ENCODE peak calls at places on chromosomes 1 and 21, in nine cellular contexts. One of them, this sample, is unnamed.

GRCh38 chr1:203937678-203938330 is 76.4 kb downstream of the SNRPE start:
- DNase-seq in fibroblast of lung: peak; percentile 19
- DNase-seq in lung: no peak
- DNase-seq in uterus: no peak
- DNase-seq in left lung: no peak
- DNase-seq in cardiac muscle cell: no peak
- DNase-seq in K562: no peak
- DNase-seq in tibial artery: no peak
- DNase-seq in HL-60: peak; percentile 29
- DNase-seq in this sample: no peak

GRCh38 chr21:38768385-38769071 is 37.2 kb upstream of the ETS2 start:
- DNase-seq in fibroblast of lung: peak; percentile 99
- DNase-seq in lung: no peak
- DNase-seq in uterus: no peak
- DNase-seq in left lung: no peak
- DNase-seq in cardiac muscle cell: peak; percentile 79
- DNase-seq in K562: peak; percentile 24
- DNase-seq in tibial artery: no peak
- DNase-seq in HL-60: no peak
- DNase-seq in this sample: peak; percentile 23

GRCh38 chr1:200108659-200109058 is 81.1 kb downstream of the NR5A2 start:
- DNase-seq in fibroblast of lung: no peak
- DNase-seq in lung: no peak
- DNase-seq in uterus: no peak
- DNase-seq in left lung: no peak
- DNase-seq in cardiac muscle cell: no peak
- DNase-seq in K562: no peak
- DNase-seq in tibial artery: no peak
- DNase-seq in HL-60: no peak
- DNase-seq in this sample: no peak

GRCh38 chr1:233362743-233363142 is 35.2 kb downstream of the MAP3K21 start:
- DNase-seq in fibroblast of lung: no peak
- DNase-seq in lung: no peak
- DNase-seq in uterus: no peak
- DNase-seq in left lung: no peak
- DNase-seq in cardiac muscle cell: no peak
- DNase-seq in K562: no peak
- DNase-seq in tibial artery: no peak
- DNase-seq in HL-60: no peak
- DNase-seq in this sample: no peak

GRCh38 chr1:200040516-200041138 is 13.1 kb downstream of the NR5A2 start:
- DNase-seq in fibroblast of lung: peak; percentile 30
- DNase-seq in lung: no peak
- DNase-seq in uterus: peak; percentile 40
- DNase-seq in left lung: no peak
- DNase-seq in cardiac muscle cell: peak; percentile 35
- DNase-seq in K562: no peak
- DNase-seq in tibial artery: no peak
- DNase-seq in HL-60: no peak
- DNase-seq in this sample: no peak

GRCh38 chr21:35026617-35027557 is 22.2 kb downstream of the RUNX1 start:
- DNase-seq in fibroblast of lung: peak; percentile 64
- DNase-seq in lung: peak; percentile 67
- DNase-seq in uterus: no peak
- DNase-seq in left lung: peak; percentile 76
- DNase-seq in cardiac muscle cell: peak; percentile 88
- DNase-seq in K562: peak; percentile 84
- DNase-seq in tibial artery: peak; percentile 59
- DNase-seq in HL-60: peak; percentile 71
- DNase-seq in this sample: peak; percentile 88

GRCh38 chr1:178776553-178776952 is 51.5 kb downstream of the RALGPS2 start:
- DNase-seq in fibroblast of lung: no peak
- DNase-seq in lung: no peak
- DNase-seq in uterus: no peak
- DNase-seq in left lung: no peak
- DNase-seq in cardiac muscle cell: no peak
- DNase-seq in K562: no peak
- DNase-seq in tibial artery: no peak
- DNase-seq in HL-60: no peak
- DNase-seq in this sample: no peak

GRCh38 chr1:51960262-51960661 is 30.2 kb downstream of the RAB3B start:
- DNase-seq in fibroblast of lung: no peak
- DNase-seq in lung: no peak
- DNase-seq in uterus: no peak
- DNase-seq in left lung: no peak
- DNase-seq in cardiac muscle cell: no peak
- DNase-seq in K562: no peak
- DNase-seq in tibial artery: no peak
- DNase-seq in HL-60: peak; percentile 4
- DNase-seq in this sample: no peak

GRCh38 chr1:95850798-95851197 is 616.8 kb downstream of the RWDD3 start:
- DNase-seq in fibroblast of lung: no peak
- DNase-seq in lung: no peak
- DNase-seq in uterus: no peak
- DNase-seq in left lung: no peak
- DNase-seq in cardiac muscle cell: no peak
- DNase-seq in K562: no peak
- DNase-seq in tibial artery: no peak
- DNase-seq in HL-60: no peak
- DNase-seq in this sample: no peak

GRCh38 chr1:34858901-34859441 is 578 bp downstream of the SMIM12 start:
- DNase-seq in fibroblast of lung: peak; percentile 45
- DNase-seq in lung: peak; percentile 33
- DNase-seq in uterus: no peak
- DNase-seq in left lung: no peak
- DNase-seq in cardiac muscle cell: peak; percentile 56
- DNase-seq in K562: peak; percentile 34
- DNase-seq in tibial artery: peak; percentile 25
- DNase-seq in HL-60: no peak
- DNase-seq in this sample: peak; percentile 41

GRCh38 chr1:71083271-71083670 is 2.4 kb upstream of the ZRANB2 start:
- DNase-seq in fibroblast of lung: peak; percentile 6
- DNase-seq in lung: no peak
- DNase-seq in uterus: no peak
- DNase-seq in left lung: no peak
- DNase-seq in cardiac muscle cell: peak; percentile 67
- DNase-seq in K562: no peak
- DNase-seq in tibial artery: no peak
- DNase-seq in HL-60: no peak
- DNase-seq in this sample: no peak

GRCh38 chr1:116254776-116255175 is 118.3 kb upstream of the ATP1A1 start:
- DNase-seq in fibroblast of lung: no peak
- DNase-seq in lung: no peak
- DNase-seq in uterus: no peak
- DNase-seq in left lung: no peak
- DNase-seq in cardiac muscle cell: peak; percentile 16
- DNase-seq in K562: no peak
- DNase-seq in tibial artery: no peak
- DNase-seq in HL-60: no peak
- DNase-seq in this sample: no peak

GRCh38 chr1:151290709-151291303 is 8.7 kb downstream of the ZNF687 start:
- DNase-seq in fibroblast of lung: no peak
- DNase-seq in lung: no peak
- DNase-seq in uterus: no peak
- DNase-seq in left lung: no peak
- DNase-seq in cardiac muscle cell: no peak
- DNase-seq in K562: no peak
- DNase-seq in tibial artery: no peak
- DNase-seq in HL-60: no peak
- DNase-seq in this sample: no peak

GRCh38 chr1:54663723-54664122 is 22.1 kb downstream of the MROH7 start:
- DNase-seq in fibroblast of lung: no peak
- DNase-seq in lung: no peak
- DNase-seq in uterus: no peak
- DNase-seq in left lung: no peak
- DNase-seq in cardiac muscle cell: no peak
- DNase-seq in K562: no peak
- DNase-seq in tibial artery: no peak
- DNase-seq in HL-60: no peak
- DNase-seq in this sample: no peak

GRCh38 chr1:1914101-1914811 is 804 bp upstream of the CALML6 start:
- DNase-seq in fibroblast of lung: no peak
- DNase-seq in lung: no peak
- DNase-seq in uterus: peak; percentile 14
- DNase-seq in left lung: no peak
- DNase-seq in cardiac muscle cell: no peak
- DNase-seq in K562: no peak
- DNase-seq in tibial artery: no peak
- DNase-seq in HL-60: no peak
- DNase-seq in this sample: no peak

GRCh38 chr1:153888518-153888917 is 34.3 kb downstream of the GATAD2B start:
- DNase-seq in fibroblast of lung: peak; percentile 20
- DNase-seq in lung: no peak
- DNase-seq in uterus: no peak
- DNase-seq in left lung: no peak
- DNase-seq in cardiac muscle cell: peak; percentile 52
- DNase-seq in K562: no peak
- DNase-seq in tibial artery: no peak
- DNase-seq in HL-60: no peak
- DNase-seq in this sample: no peak

GRCh38 chr1:97212671-97213070 is 491.1 kb downstream of the PTBP2 start:
- DNase-seq in fibroblast of lung: no peak
- DNase-seq in lung: no peak
- DNase-seq in uterus: no peak
- DNase-seq in left lung: no peak
- DNase-seq in cardiac muscle cell: no peak
- DNase-seq in K562: no peak
- DNase-seq in tibial artery: no peak
- DNase-seq in HL-60: no peak
- DNase-seq in this sample: no peak

GRCh38 chr1:41727749-41728115 is 191.0 kb downstream of the HIVEP3 start:
- DNase-seq in fibroblast of lung: no peak
- DNase-seq in lung: no peak
- DNase-seq in uterus: no peak
- DNase-seq in left lung: no peak
- DNase-seq in cardiac muscle cell: no peak
- DNase-seq in K562: no peak
- DNase-seq in tibial artery: no peak
- DNase-seq in HL-60: no peak
- DNase-seq in this sample: no peak
- H3K27ac ChIP-seq in fibroblast of lung: no peak overlapping the region
- H3K27ac ChIP-seq in lung: peak overlapping the region; percentile 61
- H3K27ac ChIP-seq in uterus: no peak overlapping the region
- H3K27ac ChIP-seq in left lung: peak overlapping the region; percentile 90
- H3K27ac ChIP-seq in cardiac muscle cell: no peak overlapping the region
- H3K27ac ChIP-seq in K562: no peak overlapping the region
- H3K27ac ChIP-seq in tibial artery: no peak overlapping the region
- H3K27ac ChIP-seq in HL-60: peak overlapping the region; percentile 83
- H3K27ac ChIP-seq in this sample: no peak overlapping the region

GRCh38 chr1:202237052-202237451 is 43.5 kb downstream of the LGR6 start:
- DNase-seq in fibroblast of lung: peak; percentile 22
- DNase-seq in lung: no peak
- DNase-seq in uterus: no peak
- DNase-seq in left lung: no peak
- DNase-seq in cardiac muscle cell: peak; percentile 36
- DNase-seq in K562: peak; percentile 85
- DNase-seq in tibial artery: peak; percentile 21
- DNase-seq in HL-60: peak; percentile 14
- DNase-seq in this sample: no peak
- TF ChIP-seq CTCF in fibroblast of lung: peak; percentile 66
- TF ChIP-seq CTCF in lung: no peak
- TF ChIP-seq CTCF in uterus: no peak
- TF ChIP-seq CTCF in left lung: no peak
- TF ChIP-seq CTCF in cardiac muscle cell: peak; percentile 60
- TF ChIP-seq CTCF in K562: peak; percentile 97
- TF ChIP-seq CTCF in tibial artery: peak; percentile 53
- TF ChIP-seq CTCF in HL-60: peak; percentile 52
- TF ChIP-seq CTCF in this sample: no peak

GRCh38 chr1:92487078-92487605 is 417 bp upstream of the GFI1 start:
- DNase-seq in fibroblast of lung: no peak
- DNase-seq in lung: no peak
- DNase-seq in uterus: no peak
- DNase-seq in left lung: no peak
- DNase-seq in cardiac muscle cell: no peak
- DNase-seq in K562: no peak
- DNase-seq in tibial artery: no peak
- DNase-seq in HL-60: no peak
- DNase-seq in this sample: no peak
- H3K4me3 ChIP-seq in fibroblast of lung: no peak overlapping the region
- H3K4me3 ChIP-seq in lung: no peak overlapping the region
- H3K4me3 ChIP-seq in uterus: no peak overlapping the region
- H3K4me3 ChIP-seq in left lung: peak overlapping the region; percentile 60
- H3K4me3 ChIP-seq in cardiac muscle cell: peak overlapping the region; percentile 23
- H3K4me3 ChIP-seq in K562: no peak overlapping the region
- H3K4me3 ChIP-seq in tibial artery: no peak overlapping the region
- H3K4me3 ChIP-seq in HL-60: peak overlapping the region; percentile 73
- H3K4me3 ChIP-seq in this sample: peak overlapping the region; percentile 59

DNA sequence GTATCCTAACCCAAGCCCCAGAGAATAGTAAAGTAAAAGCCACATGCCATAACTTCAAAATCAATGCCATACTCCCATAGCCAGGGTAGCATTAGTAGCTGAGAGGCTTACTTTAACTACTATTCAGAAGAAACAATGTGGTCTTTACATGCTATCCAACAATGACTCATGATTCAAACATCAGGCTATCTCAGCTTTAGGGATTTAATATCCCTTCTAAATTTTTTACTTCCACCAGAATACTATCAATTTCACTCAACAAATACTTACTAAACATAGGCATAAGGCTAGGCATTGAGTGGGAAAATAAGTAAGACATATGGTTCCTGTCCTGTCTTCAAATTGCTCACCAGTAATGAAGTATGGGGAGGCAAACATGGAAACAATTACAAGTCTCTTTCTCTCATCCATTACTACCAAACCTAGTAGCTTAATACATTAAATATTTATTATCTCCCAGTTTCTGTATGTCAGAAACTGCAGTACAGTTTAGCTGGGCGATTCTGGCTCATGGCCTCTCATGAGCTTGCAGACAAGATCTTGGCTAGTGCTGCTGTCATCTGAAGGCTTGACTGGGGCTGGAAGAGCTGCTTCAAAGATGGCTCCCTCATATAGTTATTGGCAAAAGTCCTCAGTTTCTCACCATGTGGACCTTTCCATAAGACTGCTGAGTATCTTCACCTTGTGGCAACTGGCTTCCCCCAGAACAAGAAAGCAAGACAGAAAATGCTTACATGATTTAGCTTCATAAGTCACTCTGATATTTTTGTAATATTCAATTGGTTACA is 30.7 kb downstream of the EVI5 start:
- DNase-seq in fibroblast of lung: peak; percentile 80
- DNase-seq in lung: no peak
- DNase-seq in uterus: no peak
- DNase-seq in left lung: no peak
- DNase-seq in cardiac muscle cell: peak; percentile 73
- DNase-seq in K562: no peak
- DNase-seq in tibial artery: no peak
- DNase-seq in HL-60: no peak
- DNase-seq in this sample: no peak
- H3K27ac ChIP-seq in fibroblast of lung: peak overlapping the region; percentile 91
- H3K27ac ChIP-seq in lung: no peak overlapping the region
- H3K27ac ChIP-seq in uterus: no peak overlapping the region
- H3K27ac ChIP-seq in left lung: no peak overlapping the region
- H3K27ac ChIP-seq in cardiac muscle cell: no peak overlapping the region
- H3K27ac ChIP-seq in K562: no peak overlapping the region
- H3K27ac ChIP-seq in tibial artery: no peak overlapping the region
- H3K27ac ChIP-seq in HL-60: no peak overlapping the region
- H3K27ac ChIP-seq in this sample: no peak overlapping the region